ENCODE peak calls at places on chromosomes 5 and 9, in six cellular contexts. O, R, M, W, A and I are unnamed samples.

GRCh38 chr9:107700902-107701301 is 211.3 kb upstream of the KLF4 start:
- DNase-seq in W (no peak), O (no peak), M (peak; percentile 39), A (no peak), R (no peak), I (no peak)

GRCh38 chr5:163409384-163409783 is 28.0 kb upstream of the CCNG1 start:
- DNase-seq in M (no peak), O (no peak), R (no peak), A (no peak), W (no peak), I (no peak)

GRCh38 chr5:83388608-83389007 is 82.9 kb upstream of the VCAN start:
- DNase-seq in A (no peak), R (peak; percentile 83), M (no peak), O (no peak), W (no peak), I (no peak)

GRCh38 chr5:32325067-32325466 is 12.3 kb upstream of the MTMR12 start:
- DNase-seq in W (no peak), M (no peak), O (no peak), R (no peak), A (no peak), I (no peak)

GRCh38 chr5:141871870-141872269 is 6.3 kb downstream of the PCDH1 start:
- DNase-seq in A (no peak), M (no peak), O (no peak), R (no peak), W (no peak), I (no peak)

GRCh38 chr9:78030553-78031270 is 899 bp downstream of the GNAQ start:
- DNase-seq in R (no peak), A (no peak), M (peak; percentile 81), O (peak; percentile 74), W (peak; percentile 58), I (peak; percentile 57)

GRCh38 chr5:131384616-131385214 is 120.9 kb downstream of the CDC42SE2 start:
- DNase-seq in W (no peak), O (no peak), A (no peak), R (no peak), M (no peak), I (no peak)

GRCh38 chr9:7095054-7095453 is 337.3 kb downstream of the KDM4C start:
- DNase-seq in R (no peak), A (no peak), O (no peak), M (no peak), W (no peak), I (no peak)

GRCh38 chr5:380701-381309 is 59.3 kb downstream of the AHRR start:
- DNase-seq in M (peak; percentile 25), O (peak; percentile 76), W (no peak), R (no peak), A (no peak), I (no peak)

GRCh38 chr5:137146402-137146889 is 352.7 kb downstream of the SPOCK1 start:
- DNase-seq in M (no peak), O (no peak), R (peak; percentile 70), W (peak; percentile 39), A (peak; percentile 73), I (peak; percentile 86)

GRCh38 chr9:3459076-3459475 is 66.7 kb downstream of the RFX3 start:
- DNase-seq in M (peak; percentile 90), R (no peak), W (no peak), O (no peak), A (no peak), I (peak; percentile 8)

GRCh38 chr5:107254902-107255234 is 415.9 kb downstream of the EFNA5 start:
- DNase-seq in A (no peak), M (no peak), R (no peak), W (no peak), O (no peak), I (no peak)

GRCh38 chr9:37575921-37576721 is at the start of gene FBXO10:
- DNase-seq in R (no peak), A (no peak), O (no peak), W (peak; percentile 74), M (peak; percentile 41), I (peak; percentile 80)

GRCh38 chr5:61450170-61450815 is 118.2 kb downstream of the ZSWIM6 start:
- DNase-seq in W (no peak), M (no peak), O (no peak), R (peak; percentile 70), A (no peak), I (peak; percentile 58)

GRCh38 chr5:170552486-170553122 is 48.8 kb downstream of the KCNIP1 start:
- DNase-seq in O (peak; percentile 56), M (no peak), W (peak; percentile 54), R (peak; percentile 82), A (peak; percentile 60), I (peak; percentile 88)

GRCh38 chr9:131379056-131379455 is 14.8 kb upstream of the PRRC2B start:
- DNase-seq in M (no peak), A (no peak), R (no peak), O (no peak), W (no peak), I (no peak)

GRCh38 chr9:84701801-84702200 is 32.3 kb downstream of the NTRK2 start:
- DNase-seq in A (no peak), W (no peak), O (no peak), R (no peak), M (no peak), I (no peak)

GRCh38 chr5:32004404-32004803 is 169.7 kb downstream of the GOLPH3 start:
- DNase-seq in W (no peak), M (no peak), O (no peak), A (no peak), R (no peak), I (no peak)

GRCh38 chr9:132672413-132672690 is 2.1 kb downstream of the GTF3C4 start:
- DNase-seq in W (no peak), M (peak; percentile 34), A (no peak), R (no peak), O (peak; percentile 26), I (no peak)

GRCh38 chr5:175847503-175847902 is 23.9 kb upstream of the CPLX2 start:
- DNase-seq in M (no peak), A (no peak), O (peak; percentile 35), W (no peak), R (no peak), I (no peak)

GRCh38 chr9:85425153-85425611 is 316.6 kb downstream of the AGTPBP1 start:
- DNase-seq in O (peak; percentile 62), A (no peak), R (no peak), W (peak; percentile 74), M (peak; percentile 68), I (peak; percentile 55)